ENCODE peak calls at places on chromosomes 3 and 15, in five cellular contexts. L is HS-27A, H is natural killer cell, R is choroid plexus epithelial cell, O is frontal cortex. V is an unnamed sample.

GRCh38 chr3:24485511-24485910 is 9.1 kb downstream of the THRB start:
- DNase-seq in L (no peak), H (no peak), R (no peak), O (no peak), V (no peak)

GRCh38 chr3:23859012-23859743 is 53.4 kb downstream of the UBE2E1 start:
- DNase-seq in L (no peak), H (no peak), R (peak), O (peak), V (peak)

GRCh38 chr3:18378218-18378617 is 46.9 kb downstream of the SATB1 start:
- DNase-seq in L (no peak), H (no peak), R (no peak), O (no peak), V (no peak)

GRCh38 chr3:170107926-170108325 is 70.1 kb downstream of the GPR160 start:
- DNase-seq in L (no peak), H (no peak), R (peak), O (no peak), V (no peak)

GRCh38 chr3:41330465-41330864 is 131.2 kb downstream of the CTNNB1 start:
- DNase-seq in L (no peak), H (no peak), R (peak), O (no peak), V (peak)

GRCh38 chr3:107429330-107430181 is 52.3 kb downstream of the CCDC54 start:
- DNase-seq in L (peak), H (peak), R (peak), O (peak), V (peak)

GRCh38 chr3:159632124-159632523 is 356.5 kb upstream of the IL12A start:
- DNase-seq in L (no peak), H (no peak), R (no peak), O (no peak), V (no peak)

GRCh38 chr3:143208976-143209714 is 89.6 kb downstream of the CHST2 start:
- DNase-seq in L (no peak), H (no peak), R (no peak), O (no peak), V (no peak)

GRCh38 chr3:137866933-137867332 is 102.8 kb downstream of the SOX14 start:
- DNase-seq in L (no peak), H (no peak), R (no peak), O (no peak), V (no peak)

GRCh38 chr3:138441742-138442141 is 7.3 kb downstream of the ESYT3 start:
- DNase-seq in L (no peak), H (no peak), R (no peak), O (no peak), V (peak)

GRCh38 chr15:41506796-41507341 is 6.8 kb downstream of the LTK start:
- DNase-seq in L (no peak), H (no peak), R (no peak), O (no peak), V (no peak)

GRCh38 chr3:153130312-153130977 is 31.6 kb upstream of the RAP2B start:
- DNase-seq in L (no peak), H (no peak), R (peak), O (no peak), V (peak)

GRCh38 chr3:55485208-55485791 is 1.8 kb downstream of the WNT5A start:
- DNase-seq in L (peak), H (no peak), R (peak), O (peak), V (peak)

GRCh38 chr3:150145659-150146058 is 175.0 kb upstream of the PFN2 start:
- DNase-seq in L (no peak), H (no peak), R (peak), O (no peak), V (peak)

GRCh38 chr3:127570520-127570919 is 20.0 kb downstream of the TPRA1 start:
- DNase-seq in L (no peak), H (no peak), R (no peak), O (no peak), V (no peak)

GRCh38 chr3:155185623-155186022 is 105.5 kb downstream of the MME start:
- DNase-seq in L (peak), H (no peak), R (peak), O (no peak), V (peak)

GRCh38 chr3:50913279-50913678 is 238.6 kb downstream of the DOCK3 start:
- DNase-seq in L (no peak), H (no peak), R (no peak), O (no peak), V (no peak)

GRCh38 chr3:128950223-128950938 is 43.5 kb downstream of the CFAP92 start:
- DNase-seq in L (no peak), H (no peak), R (peak), O (peak), V (peak)

GRCh38 chr3:177813322-177813721 is 616.0 kb upstream of the TBL1XR1 start:
- DNase-seq in L (no peak), H (no peak), R (peak), O (no peak), V (peak)

GRCh38 chr3:134527037-134527436 is 41.2 kb downstream of the CEP63 start:
- DNase-seq in L (no peak), H (no peak), R (peak), O (no peak), V (peak)

GRCh38 chr15:42675021-42675420 is 61.9 kb downstream of the CDAN1 start:
- DNase-seq in L (no peak), H (no peak), R (no peak), O (no peak), V (no peak)

GRCh38 chr3:184272269-184272668 is 3.6 kb upstream of the ECE2 start:
- DNase-seq in L (no peak), H (no peak), R (no peak), O (no peak), V (no peak)

GRCh38 chr15:67146875-67147381 is 81.5 kb downstream of the SMAD3 start:
- DNase-seq in L (no peak), H (no peak), R (peak), O (peak), V (peak)

GRCh38 chr3:110027446-110027845 is 690.1 kb upstream of the DPPA4 start:
- DNase-seq in L (peak), H (no peak), R (peak), O (no peak), V (peak)

GRCh38 chr15:73325191-73325980 is 43.4 kb downstream of the HCN4 start:
- DNase-seq in L (no peak), H (no peak), R (no peak), O (no peak), V (no peak)

GRCh38 chr15:100728371-100729201 is 126.2 kb downstream of the ASB7 start:
- DNase-seq in L (no peak), H (no peak), R (no peak), O (no peak), V (no peak)

GRCh38 chr15:79777916-79778315 is 118.9 kb downstream of the MTHFS start:
- DNase-seq in L (no peak), H (no peak), R (no peak), O (no peak), V (no peak)

GRCh38 chr15:94532226-94532625 is 300.9 kb downstream of the MCTP2 start:
- DNase-seq in L (no peak), H (no peak), R (no peak), O (no peak), V (no peak)

GRCh38 chr3:172135185-172135584 is 95.8 kb downstream of the FNDC3B start:
- DNase-seq in L (no peak), H (no peak), R (no peak), O (no peak), V (no peak)

GRCh38 chr3:78804251-78805037 is 963.4 kb downstream of the ROBO1 start:
- DNase-seq in L (no peak), H (no peak), R (peak), O (no peak), V (peak)

GRCh38 chr3:116037954-116038911 is 407.1 kb downstream of the LSAMP start:
- DNase-seq in L (no peak), H (no peak), R (no peak), O (no peak), V (no peak)

GRCh38 chr3:186255703-186256331 is 106.2 kb downstream of the DGKG start:
- DNase-seq in L (no peak), H (no peak), R (no peak), O (peak), V (no peak)

GRCh38 chr15:69060041-69060481 is 45.6 kb downstream of the NOX5 start:
- DNase-seq in L (no peak), H (no peak), R (no peak), O (no peak), V (no peak)

GRCh38 chr3:122623430-122623829 is 46.0 kb downstream of the PARP15 start:
- DNase-seq in L (no peak), H (no peak), R (no peak), O (no peak), V (no peak)

GRCh38 chr15:69573815-69574472 is 121.3 kb downstream of the RPLP1 start:
- DNase-seq in L (no peak), H (no peak), R (peak), O (no peak), V (peak)

GRCh38 chr3:64133272-64133671 is 92.0 kb downstream of the PRICKLE2 start:
- DNase-seq in L (no peak), H (no peak), R (no peak), O (no peak), V (no peak)

GRCh38 chr3:138877246-138877645 is 42.5 kb upstream of the PIK3CB start:
- DNase-seq in L (no peak), H (no peak), R (no peak), O (no peak), V (no peak)

GRCh38 chr3:138367912-138368311 is 19.5 kb downstream of the MRAS start:
- DNase-seq in L (no peak), H (no peak), R (peak), O (peak), V (peak)